ENCODE peak calls at places on chromosomes 6 and 20, in five cellular contexts. One of them, this sample, is unnamed.

GRCh38 chr20:62605996-62606395 is 36.3 kb upstream of the SLCO4A1 start:
- DNase-seq in H1: no peak
- DNase-seq in NT2/D1: no peak
- DNase-seq in HepG2: no peak
- DNase-seq in GM12878: no peak
- DNase-seq in this sample: no peak

GRCh38 chr6:170522565-170523183 is 30.4 kb downstream of the PSMB1 start:
- DNase-seq in GM12878: no peak
- DNase-seq in NT2/D1: peak; percentile 15
- DNase-seq in H1: no peak
- DNase-seq in HepG2: no peak
- DNase-seq in this sample: peak; percentile 53

GRCh38 chr6:34018961-34019606 is 126.8 kb downstream of the GRM4 start:
- DNase-seq in GM12878: no peak
- DNase-seq in HepG2: no peak
- DNase-seq in H1: no peak
- DNase-seq in NT2/D1: no peak
- DNase-seq in this sample: no peak

GRCh38 chr6:75236630-75237029 is 7.0 kb downstream of the COX7A2 start:
- DNase-seq in GM12878: no peak
- DNase-seq in H1: no peak
- DNase-seq in HepG2: no peak
- DNase-seq in NT2/D1: no peak
- DNase-seq in this sample: no peak

GRCh38 chr6:147246853-147247635 is 42.8 kb downstream of the STXBP5 start:
- DNase-seq in NT2/D1: no peak
- DNase-seq in GM12878: no peak
- DNase-seq in H1: no peak
- DNase-seq in HepG2: no peak
- DNase-seq in this sample: no peak

GRCh38 chr6:6694368-6694780 is 105.9 kb downstream of the LY86 start:
- DNase-seq in H1: peak; percentile 59
- DNase-seq in GM12878: no peak
- DNase-seq in NT2/D1: no peak
- DNase-seq in HepG2: no peak
- DNase-seq in this sample: no peak

GRCh38 chr6:92110390-92110789 is 1309.0 kb downstream of the EPHA7 start:
- DNase-seq in H1: no peak
- DNase-seq in HepG2: no peak
- DNase-seq in GM12878: no peak
- DNase-seq in NT2/D1: no peak
- DNase-seq in this sample: no peak

GRCh38 chr6:7190791-7191190 is 83.0 kb downstream of the RREB1 start:
- DNase-seq in H1: no peak
- DNase-seq in HepG2: no peak
- DNase-seq in NT2/D1: no peak
- DNase-seq in GM12878: no peak
- DNase-seq in this sample: no peak

GRCh38 chr6:157020398-157021266 is 243.5 kb downstream of the ARID1B start:
- DNase-seq in HepG2: peak; percentile 51
- DNase-seq in H1: no peak
- DNase-seq in NT2/D1: peak; percentile 33
- DNase-seq in GM12878: no peak
- DNase-seq in this sample: peak; percentile 70

GRCh38 chr6:166166314-166167257 is 1.1 kb downstream of the TBXT start:
- DNase-seq in HepG2: no peak
- DNase-seq in NT2/D1: no peak
- DNase-seq in GM12878: no peak
- DNase-seq in H1: peak; percentile 60
- DNase-seq in this sample: no peak

GRCh38 chr6:160139420-160139851 is 17.8 kb downstream of the SLC22A1 start:
- DNase-seq in NT2/D1: no peak
- DNase-seq in H1: peak; percentile 32
- DNase-seq in GM12878: no peak
- DNase-seq in HepG2: no peak
- DNase-seq in this sample: no peak

GRCh38 chr6:46921059-46921458 is 679 bp downstream of the ADGRF5 start:
- DNase-seq in GM12878: no peak
- DNase-seq in NT2/D1: no peak
- DNase-seq in HepG2: no peak
- DNase-seq in H1: no peak
- DNase-seq in this sample: no peak

GRCh38 chr6:52503853-52504777 is 72.7 kb downstream of the TRAM2 start:
- DNase-seq in H1: no peak
- DNase-seq in GM12878: no peak
- DNase-seq in NT2/D1: no peak
- DNase-seq in HepG2: no peak
- DNase-seq in this sample: no peak

GRCh38 chr6:158083687-158084325 is 84.3 kb downstream of the SERAC1 start:
- DNase-seq in HepG2: no peak
- DNase-seq in H1: no peak
- DNase-seq in NT2/D1: no peak
- DNase-seq in GM12878: no peak
- DNase-seq in this sample: no peak

GRCh38 chr6:158085261-158086053 is 82.6 kb downstream of the SERAC1 start:
- DNase-seq in HepG2: no peak
- DNase-seq in H1: no peak
- DNase-seq in GM12878: no peak
- DNase-seq in NT2/D1: no peak
- DNase-seq in this sample: no peak

GRCh38 chr6:158087519-158087867 is 80.6 kb downstream of the SERAC1 start:
- DNase-seq in NT2/D1: no peak
- DNase-seq in HepG2: no peak
- DNase-seq in GM12878: no peak
- DNase-seq in H1: no peak
- DNase-seq in this sample: no peak

GRCh38 chr6:158086706-158087518 is 81.2 kb downstream of the SERAC1 start:
- DNase-seq in HepG2: no peak
- DNase-seq in H1: peak; percentile 23
- DNase-seq in GM12878: no peak
- DNase-seq in NT2/D1: no peak
- DNase-seq in this sample: no peak

GRCh38 chr6:158086054-158086705 is 81.9 kb downstream of the SERAC1 start:
- DNase-seq in H1: peak; percentile 39
- DNase-seq in GM12878: no peak
- DNase-seq in HepG2: no peak
- DNase-seq in NT2/D1: no peak
- DNase-seq in this sample: no peak
- TF ChIP-seq SUZ12 in H1: no peak
- TF ChIP-seq SUZ12 in GM12878: no peak
- TF ChIP-seq SUZ12 in HepG2: no peak
- TF ChIP-seq SUZ12 in NT2/D1: no peak
- TF ChIP-seq SUZ12 in this sample: no peak

DNA sequence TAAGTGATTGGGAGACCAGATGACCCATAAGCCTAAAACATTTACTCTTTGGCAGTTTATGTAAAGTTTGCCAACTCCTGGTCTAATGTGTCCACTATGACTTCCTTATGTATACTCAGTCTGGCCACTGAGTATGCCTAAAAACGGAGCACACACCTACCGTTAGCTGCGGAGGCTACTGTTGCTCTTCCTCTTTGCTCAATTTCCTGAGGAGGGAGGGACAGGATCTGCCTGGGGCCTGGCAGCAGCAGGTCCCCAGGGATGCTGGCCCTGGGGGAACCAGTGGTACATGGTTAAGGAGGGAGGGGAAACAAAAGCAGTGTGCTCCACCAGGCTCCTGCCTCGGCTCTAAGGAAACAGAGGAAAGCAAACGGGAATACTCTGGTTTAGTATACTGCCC is 113.5 kb downstream of the CDYL start:
- DNase-seq in H1: no peak
- DNase-seq in GM12878: no peak
- DNase-seq in HepG2: no peak
- DNase-seq in NT2/D1: no peak
- DNase-seq in this sample: no peak
- TF ChIP-seq SUZ12 in H1: no peak
- TF ChIP-seq SUZ12 in GM12878: no peak
- TF ChIP-seq SUZ12 in HepG2: no peak
- TF ChIP-seq SUZ12 in NT2/D1: no peak
- TF ChIP-seq SUZ12 in this sample: no peak

GRCh38 chr20:9672027-9672426 is 157.6 kb downstream of the LAMP5 start:
- DNase-seq in NT2/D1: no peak
- DNase-seq in GM12878: no peak
- DNase-seq in H1: no peak
- DNase-seq in HepG2: no peak
- DNase-seq in this sample: no peak

GRCh38 chr20:9677224-9677623 is 161.7 kb downstream of the PAK5 start:
- DNase-seq in NT2/D1: no peak
- DNase-seq in GM12878: no peak
- DNase-seq in H1: no peak
- DNase-seq in HepG2: no peak
- DNase-seq in this sample: no peak

GRCh38 chr20:9668356-9668755 is 154.0 kb downstream of the LAMP5 start:
- DNase-seq in GM12878: no peak
- DNase-seq in NT2/D1: no peak
- DNase-seq in HepG2: no peak
- DNase-seq in H1: no peak
- DNase-seq in this sample: no peak

GRCh38 chr20:9672976-9673375 is 158.6 kb downstream of the LAMP5 start:
- DNase-seq in NT2/D1: no peak
- DNase-seq in H1: no peak
- DNase-seq in GM12878: no peak
- DNase-seq in HepG2: no peak
- DNase-seq in this sample: no peak
- TF ChIP-seq SUZ12 in NT2/D1: no peak
- TF ChIP-seq SUZ12 in H1: no peak
- TF ChIP-seq SUZ12 in GM12878: no peak
- TF ChIP-seq SUZ12 in HepG2: no peak
- TF ChIP-seq SUZ12 in this sample: no peak

GRCh38 chr6:144008501-144009245 is 614 bp upstream of the PLAGL1 start:
- DNase-seq in H1: no peak
- DNase-seq in GM12878: no peak
- DNase-seq in HepG2: no peak
- DNase-seq in NT2/D1: no peak
- DNase-seq in this sample: no peak
- TF ChIP-seq SUZ12 in H1: peak; percentile 20
- TF ChIP-seq SUZ12 in GM12878: no peak
- TF ChIP-seq SUZ12 in HepG2: no peak
- TF ChIP-seq SUZ12 in NT2/D1: no peak
- TF ChIP-seq SUZ12 in this sample: no peak

GRCh38 chr20:46104262-46104661 is 13.9 kb upstream of the CD40 start:
- DNase-seq in HepG2: no peak
- DNase-seq in NT2/D1: no peak
- DNase-seq in GM12878: no peak
- DNase-seq in H1: no peak
- DNase-seq in this sample: no peak

GRCh38 chr20:46101957-46102356 is 12.2 kb upstream of the NCOA5 start:
- DNase-seq in H1: no peak
- DNase-seq in NT2/D1: no peak
- DNase-seq in HepG2: no peak
- DNase-seq in GM12878: no peak
- DNase-seq in this sample: no peak

GRCh38 chr20:46102940-46103339 is 13.2 kb upstream of the NCOA5 start:
- DNase-seq in HepG2: no peak
- DNase-seq in GM12878: no peak
- DNase-seq in NT2/D1: no peak
- DNase-seq in H1: no peak
- DNase-seq in this sample: no peak

GRCh38 chr20:46099491-46100287 is 9.9 kb upstream of the NCOA5 start:
- DNase-seq in NT2/D1: no peak
- DNase-seq in H1: peak; percentile 65
- DNase-seq in GM12878: no peak
- DNase-seq in HepG2: no peak
- DNase-seq in this sample: no peak
- TF ChIP-seq SUZ12 in NT2/D1: no peak
- TF ChIP-seq SUZ12 in H1: no peak
- TF ChIP-seq SUZ12 in GM12878: no peak
- TF ChIP-seq SUZ12 in HepG2: no peak
- TF ChIP-seq SUZ12 in this sample: no peak

GRCh38 chr6:73032586-73032985 is 192.7 kb downstream of the KHDC1L start:
- DNase-seq in NT2/D1: no peak
- DNase-seq in GM12878: no peak
- DNase-seq in HepG2: no peak
- DNase-seq in H1: no peak
- DNase-seq in this sample: no peak
- TF ChIP-seq SUZ12 in NT2/D1: no peak
- TF ChIP-seq SUZ12 in GM12878: no peak
- TF ChIP-seq SUZ12 in HepG2: no peak
- TF ChIP-seq SUZ12 in H1: no peak
- TF ChIP-seq SUZ12 in this sample: no peak

DNA sequence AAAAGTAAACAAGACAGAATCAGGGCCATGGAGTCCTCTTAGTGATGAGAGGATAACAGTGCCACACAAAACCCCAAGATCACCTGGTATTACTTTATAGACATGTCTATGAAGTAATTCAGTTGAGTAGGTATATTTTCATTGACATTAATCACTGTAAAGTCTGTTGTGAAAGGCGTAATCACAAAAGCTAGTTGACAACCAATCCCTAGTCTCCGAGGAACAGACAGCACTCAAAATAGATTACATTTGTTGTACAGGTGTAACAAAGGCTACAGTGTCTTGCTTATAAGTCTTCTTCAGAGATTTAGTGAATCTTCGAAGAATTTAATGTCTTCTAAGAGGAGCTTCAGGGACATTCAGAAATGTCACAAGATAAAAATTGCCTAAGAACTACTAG is 120.1 kb downstream of the TMEM200A start:
- DNase-seq in NT2/D1: no peak
- DNase-seq in HepG2: no peak
- DNase-seq in GM12878: no peak
- DNase-seq in H1: no peak
- DNase-seq in this sample: no peak
- TF ChIP-seq SUZ12 in NT2/D1: no peak
- TF ChIP-seq SUZ12 in HepG2: no peak
- TF ChIP-seq SUZ12 in GM12878: no peak
- TF ChIP-seq SUZ12 in H1: no peak
- TF ChIP-seq SUZ12 in this sample: no peak

This sample was measured in HEK293T.